ENCODE peak calls at places on chromosomes 7 and 10, in five cellular contexts. N is heart left ventricle, U is right cardiac atrium, E is right lobe of liver, Y is neuronal stem cell. W is an unnamed sample.
A peak's percentile ranks its signal among the peaks of the same experiment; 100 is the strongest.

GRCh38 chr7:148290451-148291005 is 300.0 kb upstream of the C7orf33 start:
- DNase-seq in U (no peak), N (no peak), Y (no peak), E (no peak), W (no peak)

GRCh38 chr10:77251297-77252013 is 386.2 kb downstream of the KCNMA1 start:
- DNase-seq in N (no peak), Y (peak; percentile 26), U (no peak), E (peak; percentile 60), W (no peak)

GRCh38 chr10:5575482-5576153 is 50.9 kb downstream of the CALML3 start:
- DNase-seq in U (peak; percentile 32), N (no peak), Y (no peak), E (no peak), W (no peak)

GRCh38 chr10:115063702-115064479 is 29.3 kb upstream of the ATRNL1 start:
- DNase-seq in E (no peak), U (no peak), N (no peak), Y (no peak), W (no peak)

GRCh38 chr7:31492086-31492485 is 21.8 kb upstream of the ITPRID1 start:
- DNase-seq in U (no peak), Y (no peak), N (no peak), E (no peak), W (no peak)

GRCh38 chr10:72597897-72598296 is 28.0 kb downstream of the MICU1 start:
- DNase-seq in Y (no peak), N (no peak), E (no peak), U (no peak), W (no peak)

GRCh38 chr7:32266932-32267475 is 196.8 kb upstream of the PDE1C start:
- DNase-seq in U (no peak), N (no peak), E (no peak), Y (no peak), W (peak; percentile 5)

GRCh38 chr7:157589680-157590079 is 252.9 kb downstream of the DNAJB6 start:
- DNase-seq in E (no peak), U (peak; percentile 79), Y (no peak), N (no peak), W (no peak)

GRCh38 chr10:5485290-5485689 is 14.1 kb downstream of the CALML5 start:
- DNase-seq in Y (no peak), U (no peak), N (no peak), E (peak; percentile 24), W (no peak)

GRCh38 chr10:35232509-35232908 is 103.8 kb upstream of the CCNY start:
- DNase-seq in U (no peak), N (no peak), E (no peak), Y (no peak), W (no peak)

GRCh38 chr7:1314021-1314907 is 81.6 kb downstream of the UNCX start:
- DNase-seq in Y (no peak), E (no peak), N (peak; percentile 8), U (no peak), W (no peak)

GRCh38 chr10:27153855-27154198 is 357 bp downstream of the YME1L1 start:
- DNase-seq in Y (peak; percentile 5), E (no peak), U (peak; percentile 43), N (no peak), W (no peak)

GRCh38 chr7:55396386-55396785 is 31.2 kb downstream of the LANCL2 start:
- DNase-seq in E (no peak), N (no peak), Y (no peak), U (no peak), W (no peak)

GRCh38 chr10:125911990-125912389 is 15.6 kb downstream of the FANK1 start:
- DNase-seq in U (no peak), E (peak; percentile 56), Y (no peak), N (no peak), W (no peak)

GRCh38 chr10:47378606-47379444 is 5.3 kb downstream of the ZNF488 start:
- DNase-seq in Y (no peak), U (no peak), N (no peak), E (no peak), W (no peak)

GRCh38 chr7:150732786-150733733 is 4.2 kb upstream of the GIMAP5 start:
- DNase-seq in N (no peak), Y (no peak), E (no peak), U (no peak), W (no peak)

GRCh38 chr7:936131-937054 is 18.1 kb downstream of the ADAP1 start:
- DNase-seq in N (peak; percentile 18), Y (no peak), E (no peak), U (peak; percentile 50), W (no peak)

GRCh38 chr10:131452926-131453771 is 141.6 kb upstream of the TCERG1L start:
- DNase-seq in U (peak; percentile 83), E (no peak), Y (peak; percentile 58), N (peak; percentile 48), W (no peak)

GRCh38 chr10:11673346-11674330 is 62.2 kb upstream of the USP6NL start:
- DNase-seq in U (no peak), Y (no peak), N (no peak), E (no peak), W (no peak)

GRCh38 chr7:27164381-27165088 is 802 bp downstream of the HOXA9 start:
- DNase-seq in U (peak; percentile 25), Y (no peak), N (no peak), E (no peak), W (no peak)

GRCh38 chr7:125299366-125299765 is 369.7 kb upstream of the POT1 start:
- DNase-seq in N (no peak), E (no peak), Y (no peak), U (no peak), W (no peak)

GRCh38 chr7:139396323-139396951 is 36.7 kb downstream of the LUC7L2 start:
- DNase-seq in Y (no peak), U (no peak), N (no peak), E (no peak), W (no peak)

GRCh38 chr7:2936891-2937580 is 92.9 kb upstream of the GNA12 start:
- DNase-seq in N (no peak), Y (no peak), E (no peak), U (no peak), W (no peak)

GRCh38 chr7:1466524-1467271 is 7.4 kb upstream of the MICALL2 start:
- DNase-seq in E (peak; percentile 73), N (peak; percentile 78), U (peak; percentile 96), Y (no peak), W (no peak)

GRCh38 chr10:88113232-88113631 is 249.8 kb downstream of the PTEN start:
- DNase-seq in Y (no peak), U (peak; percentile 53), E (no peak), N (peak; percentile 40), W (no peak)

GRCh38 chr7:91656486-91657237 is 223.8 kb downstream of the MTERF1 start:
- DNase-seq in E (no peak), U (no peak), N (no peak), Y (no peak), W (no peak)

DNA sequence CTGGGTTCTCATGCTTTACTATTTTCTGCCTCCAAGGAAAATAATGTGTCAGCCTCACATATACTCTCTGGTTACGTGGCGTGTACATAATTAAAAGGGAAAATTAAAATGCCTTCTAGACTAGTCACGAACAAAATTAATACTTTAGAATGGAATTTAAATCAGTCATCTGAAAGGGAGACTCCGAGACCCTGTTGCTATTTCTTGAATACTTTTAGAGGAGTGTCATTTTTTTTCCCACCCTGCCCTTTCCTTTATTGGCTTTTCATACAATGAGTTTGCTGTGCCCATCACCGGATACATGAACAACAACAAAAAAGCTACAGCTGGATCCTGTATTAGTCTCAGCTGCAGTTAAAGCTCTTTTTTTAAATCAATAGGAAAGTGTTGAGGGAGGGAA is 20.1 kb downstream of the CYTH3 start:
- DNase-seq in E (no peak), Y (no peak), N (no peak), U (no peak), W (no peak)
- H3K4me3 ChIP-seq in E (no peak overlapping the region), Y (no peak overlapping the region), N (no peak overlapping the region), U (no peak overlapping the region), W (no peak overlapping the region)

GRCh38 chr7:92793656-92794205 is 42.6 kb downstream of the CDK6 start:
- DNase-seq in E (no peak), U (no peak), N (no peak), Y (no peak), W (no peak)

GRCh38 chr7:92797284-92797683 is 39.1 kb downstream of the CDK6 start:
- DNase-seq in N (peak; percentile 30), U (no peak), Y (no peak), E (no peak), W (no peak)

GRCh38 chr7:92797693-92798092 is 38.7 kb downstream of the CDK6 start:
- DNase-seq in Y (no peak), E (no peak), U (peak; percentile 35), N (peak; percentile 50), W (no peak)

GRCh38 chr7:92794386-92794785 is 42.0 kb downstream of the CDK6 start:
- DNase-seq in E (no peak), Y (no peak), U (no peak), N (no peak), W (no peak)

GRCh38 chr7:92794846-92795245 is 41.5 kb downstream of the CDK6 start:
- DNase-seq in U (no peak), N (no peak), E (no peak), Y (no peak), W (no peak)
- H3K4me1 ChIP-seq in U (peaks cover 22% of the 10 kb centered on the region), N (no peaks in the 10 kb centered on the region), E (no peaks in the 10 kb centered on the region), Y (no peaks in the 10 kb centered on the region), W (no peaks in the 10 kb centered on the region)

GRCh38 chr7:35254496-35255416 is 856 bp upstream of the TBX20 start:
- DNase-seq in U (peak; percentile 80), N (peak; percentile 63), Y (no peak), E (no peak), W (no peak)

GRCh38 chr7:35252584-35252983 is 1.3 kb downstream of the TBX20 start:
- DNase-seq in N (no peak), E (no peak), U (no peak), Y (no peak), W (no peak)

GRCh38 chr7:35253680-35254495 is at the start of gene TBX20:
- DNase-seq in Y (no peak), U (peak; percentile 96), N (peak; percentile 91), E (no peak), W (no peak)

GRCh38 chr7:35251606-35252310 is 2.1 kb downstream of the TBX20 start:
- DNase-seq in N (peak; percentile 32), U (peak; percentile 47), E (no peak), Y (no peak), W (no peak)

GRCh38 chr7:35253182-35253679 is 669 bp downstream of the TBX20 start:
- DNase-seq in N (peak; percentile 28), Y (no peak), U (no peak), E (no peak), W (no peak)
- H3K27me3 ChIP-seq in N (peaks cover 2% of the 10 kb centered on the region), Y (peaks cover 96% of the 10 kb centered on the region), U (no peaks in the 10 kb centered on the region), E (peaks cover 32% of the 10 kb centered on the region), W (peaks cover 78% of the 10 kb centered on the region)

DNA sequence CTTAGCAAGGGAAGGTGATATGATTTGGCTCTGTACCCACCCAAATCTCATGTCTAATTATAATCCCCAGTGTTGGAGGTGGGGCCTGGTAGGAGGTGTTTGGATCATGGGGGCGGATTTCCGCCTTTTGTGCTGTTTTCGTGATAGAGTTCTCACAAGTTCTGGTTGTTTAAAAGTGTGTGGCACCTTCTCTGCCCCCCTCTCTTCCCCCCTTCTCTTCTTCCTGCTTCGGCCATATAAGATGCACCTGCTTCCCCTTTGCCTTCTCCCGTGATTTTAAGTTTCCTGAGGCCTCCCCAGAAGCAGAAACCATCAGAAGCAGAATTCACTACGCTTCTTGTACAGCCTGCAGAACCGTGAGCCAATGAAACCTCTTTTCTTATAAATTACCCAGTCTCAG is 21.1 kb downstream of the BTRC start:
- DNase-seq in U (no peak), E (no peak), Y (no peak), N (no peak), W (no peak)
- H3K4me3 ChIP-seq in U (no peak overlapping the region), E (no peak overlapping the region), Y (no peak overlapping the region), N (no peak overlapping the region), W (no peak overlapping the region)

W was measured in iPS DF 6.9.